ENCODE peak calls at places on chromosomes 5 and 9, in five cellular contexts. Z is HCT116, U is spleen, B is sigmoid colon, W is endothelial cell of umbilical vein. J is an unnamed sample.

GRCh38 chr5:33361781-33362180 is 79.0 kb upstream of the TARS1 start:
- DNase-seq in Z (no peak), W (no peak), B (no peak), U (no peak), J (no peak)

GRCh38 chr5:174943785-174944184 is 219.4 kb downstream of the MSX2 start:
- DNase-seq in Z (no peak), U (no peak), W (no peak), B (no peak), J (no peak)

GRCh38 chr5:139389701-139390638 is at the start of gene MZB1:
- DNase-seq in Z (no peak), U (peak), B (no peak), W (no peak), J (peak)

GRCh38 chr5:98510111-98510510 is 263.4 kb upstream of the RGMB start:
- DNase-seq in W (peak), U (no peak), Z (no peak), B (no peak), J (no peak)

GRCh38 chr5:179270581-179271300 is 74.5 kb downstream of the ADAMTS2 start:
- DNase-seq in B (peak), W (no peak), U (peak), Z (no peak), J (no peak)

GRCh38 chr5:72427488-72428437 is 79.4 kb downstream of the ZNF366 start:
- DNase-seq in Z (no peak), U (no peak), B (no peak), W (peak), J (no peak)

GRCh38 chr5:143060018-143060417 is 289.8 kb downstream of the ARHGAP26 start:
- DNase-seq in B (no peak), U (no peak), W (peak), Z (no peak), J (no peak)

GRCh38 chr9:69425402-69425801 is 100.4 kb downstream of the ENTREP1 start:
- DNase-seq in Z (no peak), B (no peak), U (no peak), W (no peak), J (no peak)

GRCh38 chr9:124285490-124285889 is 27.7 kb downstream of the NEK6 start:
- DNase-seq in B (no peak), U (no peak), W (no peak), Z (no peak), J (no peak)

GRCh38 chr5:80860934-80861613 is 99.1 kb upstream of the RASGRF2 start:
- DNase-seq in U (no peak), W (no peak), B (no peak), Z (no peak), J (no peak)

GRCh38 chr5:102681403-102681983 is 73.6 kb upstream of the PAM start:
- DNase-seq in U (no peak), B (peak), Z (peak), W (peak), J (peak)

GRCh38 chr5:135592312-135593045 is 13.7 kb upstream of the CXCL14 start:
- DNase-seq in W (no peak), Z (no peak), B (no peak), U (no peak), J (no peak)

GRCh38 chr5:160787247-160787646 is 64.8 kb downstream of the ATP10B start:
- DNase-seq in B (no peak), Z (no peak), U (no peak), W (no peak), J (no peak)
- TF ChIP-seq POLR2AphosphoS5 in B (no peak), Z (no peak), U (no peak), W (no peak), J (no peak)

GRCh38 chr5:131169810-131170539 is 769 bp upstream of the LYRM7 start:
- DNase-seq in Z (no peak), W (no peak), U (no peak), B (no peak), J (no peak)

GRCh38 chr5:131164161-131164930 is 710 bp downstream of the HINT1 start:
- DNase-seq in B (peak), Z (no peak), W (peak), U (peak), J (peak)

GRCh38 chr5:131163315-131164119 is 1.5 kb downstream of the HINT1 start:
- DNase-seq in B (no peak), W (peak), U (no peak), Z (no peak), J (no peak)

GRCh38 chr5:131167615-131168014 is 2.6 kb upstream of the HINT1 start:
- DNase-seq in B (no peak), Z (no peak), U (no peak), W (no peak), J (no peak)

GRCh38 chr5:131164931-131165727 is at the start of gene HINT1:
- DNase-seq in W (peak), U (peak), B (peak), Z (peak), J (peak)
- TF ChIP-seq POLR2A in W (peak), U (no peak), B (peak), Z (peak), J (peak)

GRCh38 chr9:134328341-134328840 is 2.1 kb downstream of the RXRA start:
- DNase-seq in W (peak), B (no peak), Z (no peak), U (no peak), J (no peak)
- TF ChIP-seq POLR2AphosphoS5 in W (no peak), B (no peak), Z (no peak), U (no peak), J (no peak)

GRCh38 chr9:77910216-77910615 is 121.4 kb downstream of the GNAQ start:
- DNase-seq in U (no peak), B (no peak), W (peak), Z (no peak), J (no peak)
- TF ChIP-seq POLR2A in U (no peak), B (no peak), W (no peak), Z (no peak), J (no peak)

DNA sequence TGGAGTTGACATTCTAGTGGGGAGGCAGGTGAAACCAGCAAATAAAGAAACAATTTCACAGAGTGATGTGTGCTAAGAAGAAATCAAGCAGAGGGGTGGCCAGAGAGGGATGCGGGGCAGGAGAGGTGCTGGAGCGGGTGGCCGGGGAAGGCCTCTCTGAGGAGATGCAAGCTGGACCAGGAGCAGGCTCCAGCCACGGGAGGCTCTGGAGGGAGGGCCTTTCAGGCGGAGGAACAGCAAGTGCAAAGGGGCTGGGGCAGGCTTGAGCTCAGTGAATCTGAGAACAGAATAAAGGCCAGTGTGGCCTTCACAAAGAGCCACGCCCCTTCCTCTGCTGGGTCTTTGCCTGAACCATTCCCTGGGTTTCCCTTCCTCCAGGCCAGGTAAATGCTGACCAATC is 73.2 kb upstream of the NEURL1B start:
- DNase-seq in B (no peak), U (no peak), Z (no peak), W (no peak), J (no peak)
- TF ChIP-seq POLR2AphosphoS5 in B (no peak), U (no peak), Z (no peak), W (no peak), J (no peak)

GRCh38 chr9:107989099-107989498 is 499.5 kb upstream of the KLF4 start:
- DNase-seq in B (no peak), U (no peak), W (no peak), Z (no peak), J (no peak)
- TF ChIP-seq POLR2A in B (no peak), U (no peak), W (no peak), Z (no peak), J (no peak)

J was measured in GM12891.